ENCODE peak calls at places on chromosome 3, in eight cellular contexts. A is WTC11, H is T-helper 1 cell, P is kidney tubule cell, Y is activated T-cell treated with anti-CD3 and anti-CD28 coated beads for 1 hour, W is neuronal stem cell, U is HEK293T, L is Karpas-422. Q is an unnamed sample.

GRCh38 chr3:40317061-40317676 is 7.7 kb downstream of the EIF1B start:
- DNase-seq in U (peak), W (peak), Y (peak), L (peak), A (no peak), P (peak), H (peak), Q (peak)

GRCh38 chr3:125054436-125055164 is 1.2 kb downstream of the HEG1 start:
- DNase-seq in P (peak), H (peak), Y (no peak), W (no peak), L (peak), A (no peak), U (no peak), Q (peak)

GRCh38 chr3:131535596-131535995 is 32.8 kb upstream of the MRPL3 start:
- DNase-seq in H (no peak), L (peak), A (no peak), Y (no peak), W (no peak), P (peak), U (no peak), Q (no peak)

GRCh38 chr3:69542265-69543079 is 156.6 kb upstream of the FRMD4B start:
- DNase-seq in L (no peak), U (peak), W (peak), P (no peak), A (peak), Y (no peak), H (no peak), Q (peak)

GRCh38 chr3:48635222-48636021 is at the start of gene SLC26A6:
- DNase-seq in U (peak), A (peak), Y (peak), P (peak), W (peak), L (peak), H (peak), Q (peak)

GRCh38 chr3:141659821-141660597 is 78.1 kb upstream of the RNF7 start:
- DNase-seq in P (peak), L (no peak), U (peak), A (peak), Y (no peak), W (peak), H (no peak), Q (peak)

GRCh38 chr3:162863579-162863978 is 1367.0 kb downstream of the OTOL1 start:
- DNase-seq in W (no peak), H (no peak), L (no peak), U (no peak), Y (no peak), P (no peak), A (no peak), Q (no peak)

GRCh38 chr3:53072653-53073552 is 27.0 kb upstream of the SFMBT1 start:
- DNase-seq in W (peak), A (peak), Y (peak), H (peak), L (peak), P (peak), U (peak), Q (peak)

GRCh38 chr3:25313286-25313685 is 114.8 kb upstream of the RARB start:
- DNase-seq in P (no peak), W (no peak), U (no peak), Y (no peak), L (no peak), H (no peak), A (no peak), Q (peak)

GRCh38 chr3:43231276-43232000 is 54.9 kb upstream of the SNRK start:
- DNase-seq in L (no peak), W (no peak), A (no peak), U (no peak), H (no peak), Y (no peak), P (no peak), Q (peak)

GRCh38 chr3:46422617-46423016 is 15.6 kb downstream of the CCRL2 start:
- DNase-seq in Y (no peak), L (no peak), P (peak), U (no peak), W (no peak), A (no peak), H (no peak), Q (no peak)

GRCh38 chr3:100696161-100696560 is 13.1 kb upstream of the TFG start:
- DNase-seq in A (no peak), H (no peak), L (no peak), Y (no peak), W (no peak), P (no peak), U (no peak), Q (no peak)

GRCh38 chr3:58350627-58351013 is 17.9 kb downstream of the PXK start:
- DNase-seq in P (no peak), U (no peak), L (no peak), Y (no peak), A (no peak), H (no peak), W (no peak), Q (peak)

GRCh38 chr3:37934631-37935289 is 55.8 kb upstream of the VILL start:
- DNase-seq in P (peak), A (no peak), H (no peak), W (no peak), L (no peak), U (no peak), Y (no peak), Q (peak)

GRCh38 chr3:183698760-183699159 is 1.2 kb downstream of the YEATS2 start:
- DNase-seq in H (no peak), Y (no peak), L (peak), W (no peak), A (no peak), U (no peak), P (peak), Q (peak)

GRCh38 chr3:159762238-159762637 is 226.4 kb upstream of the IL12A start:
- DNase-seq in P (peak), U (no peak), W (no peak), L (no peak), H (no peak), A (no peak), Y (no peak), Q (no peak)

GRCh38 chr3:146928421-146929059 is 323.4 kb upstream of the PLSCR5 start:
- DNase-seq in U (no peak), L (no peak), W (no peak), H (no peak), A (no peak), Y (no peak), P (no peak), Q (no peak)

GRCh38 chr3:45446706-45447105 is 58.3 kb downstream of the LARS2 start:
- DNase-seq in H (no peak), Y (no peak), A (no peak), W (no peak), L (no peak), P (no peak), U (no peak), Q (no peak)

GRCh38 chr3:123409443-123410148 is 39.3 kb downstream of the ADCY5 start:
- DNase-seq in A (no peak), U (no peak), P (peak), W (no peak), Y (no peak), L (no peak), H (no peak), Q (no peak)

GRCh38 chr3:112582242-112582874 is 20.5 kb downstream of the SLC35A5 start:
- DNase-seq in W (peak), H (no peak), A (peak), P (peak), Y (no peak), L (peak), U (peak), Q (peak)

GRCh38 chr3:54621181-54621580 is 306.7 kb downstream of the LRTM1 start:
- DNase-seq in L (no peak), A (no peak), P (no peak), U (no peak), H (no peak), W (no peak), Y (no peak), Q (no peak)

GRCh38 chr3:20958161-20958560 is 772.2 kb upstream of the SGO1 start:
- DNase-seq in W (no peak), A (no peak), L (no peak), Y (no peak), H (no peak), P (no peak), U (no peak), Q (no peak)

GRCh38 chr3:126356373-126357298 is 572 bp downstream of the KLF15 start:
- DNase-seq in P (no peak), Y (peak), A (no peak), U (peak), L (no peak), H (no peak), W (peak), Q (peak)

GRCh38 chr3:162525052-162525451 is 1028.4 kb downstream of the OTOL1 start:
- DNase-seq in L (no peak), U (no peak), H (no peak), A (no peak), W (no peak), P (peak), Y (no peak), Q (peak)

GRCh38 chr3:72560857-72561675 is 287.2 kb downstream of the SHQ1 start:
- DNase-seq in P (no peak), Y (no peak), U (no peak), W (no peak), H (no peak), L (no peak), A (no peak), Q (no peak)

GRCh38 chr3:187909871-187910270 is 164.6 kb upstream of the BCL6 start:
- DNase-seq in W (no peak), A (no peak), P (peak), H (no peak), U (no peak), Y (no peak), L (peak), Q (no peak)

GRCh38 chr3:173630849-173631248 is 233.3 kb downstream of the NLGN1 start:
- DNase-seq in W (no peak), A (no peak), P (no peak), Y (no peak), H (no peak), L (no peak), U (no peak), Q (no peak)

GRCh38 chr3:150409527-150410310 is 1.6 kb downstream of the TSC22D2 start:
- DNase-seq in W (peak), A (peak), Y (peak), U (peak), L (peak), H (peak), P (peak), Q (peak)

GRCh38 chr3:46700772-46701171 is 420 bp upstream of the TMIE start:
- DNase-seq in P (peak), H (no peak), W (no peak), L (no peak), Y (no peak), U (no peak), A (no peak), Q (no peak)

GRCh38 chr3:100063929-100064461 is 50.3 kb downstream of the FILIP1L start:
- DNase-seq in P (no peak), U (no peak), H (no peak), W (no peak), A (no peak), Y (no peak), L (no peak), Q (no peak)

GRCh38 chr3:30611613-30612421 is 5.4 kb downstream of the TGFBR2 start:
- DNase-seq in H (no peak), A (no peak), Y (no peak), U (no peak), L (no peak), P (peak), W (no peak), Q (peak)

GRCh38 chr3:194572131-194572789 is 61.0 kb downstream of the TMEM44 start:
- DNase-seq in L (no peak), H (no peak), U (peak), W (no peak), Y (no peak), A (no peak), P (peak), Q (peak)

GRCh38 chr3:38552364-38552763 is 56.2 kb downstream of the EXOG start:
- DNase-seq in Y (no peak), A (no peak), W (no peak), P (no peak), U (no peak), L (no peak), H (no peak), Q (no peak)

GRCh38 chr3:136835079-136835816 is 16.3 kb downstream of the SLC35G2 start:
- DNase-seq in P (no peak), L (no peak), W (no peak), U (no peak), A (no peak), H (no peak), Y (no peak), Q (no peak)

GRCh38 chr3:53163459-53164387 is 2.7 kb downstream of the PRKCD start:
- DNase-seq in L (no peak), A (no peak), H (no peak), W (no peak), P (no peak), Y (no peak), U (no peak), Q (peak)

GRCh38 chr3:12393894-12394293 is 90.4 kb upstream of the TSEN2 start:
- DNase-seq in L (no peak), U (no peak), P (no peak), H (no peak), W (no peak), A (no peak), Y (no peak), Q (peak)